ENCODE peak calls at places on chromosomes 7 and 10, in eight cellular contexts. Q is stimulated activated naive B cell treated with anti-CD40 and anti-IgM and Interleukin-4, amounts not matched to agents 10 μg/mL and 1 μg/mL and 100 μg/mL, for 72 hours; P is GDM1; L is NCI-H2081; H is stimulated activated CD4-positive, alpha-beta T cell treated with anti-CD3 and anti-CD28 coated beads, TNF-alpha, amount 100 ng/mL, for 4 hours; Z is EL; X is LNCaP clone FGC; T is ELF-1. F is an unnamed sample.

GRCh38 chr10:93907049-93907448 is 13.3 kb downstream of the SLC35G1 start:
- DNase-seq in X (no peak), Q (no peak), Z (no peak), T (no peak), L (no peak), H (no peak), P (no peak), F (no peak)

GRCh38 chr7:77326131-77326530 is 90.0 kb downstream of the GSAP start:
- DNase-seq in P (no peak), L (no peak), Z (no peak), Q (no peak), H (no peak), X (no peak), T (no peak), F (no peak)

GRCh38 chr10:24645784-24646183 is 77.9 kb downstream of the ARHGAP21 start:
- DNase-seq in Q (no peak), P (no peak), X (no peak), L (no peak), T (no peak), Z (peak), H (no peak), F (no peak)

GRCh38 chr7:155306677-155307470 is 9.2 kb downstream of the INSIG1 start:
- DNase-seq in T (no peak), X (no peak), L (no peak), P (no peak), H (no peak), Q (peak), Z (no peak), F (no peak)

GRCh38 chr10:126070815-126071214 is 174.5 kb downstream of the FANK1 start:
- DNase-seq in L (no peak), X (no peak), P (no peak), H (no peak), Q (no peak), T (no peak), Z (no peak), F (no peak)

GRCh38 chr7:157439149-157439548 is 102.3 kb downstream of the DNAJB6 start:
- DNase-seq in Z (no peak), H (no peak), L (no peak), T (no peak), P (no peak), X (no peak), Q (no peak), F (no peak)

GRCh38 chr7:20858913-20859312 is 72.2 kb upstream of the SP8 start:
- DNase-seq in H (no peak), L (no peak), T (no peak), Z (no peak), P (no peak), Q (no peak), X (peak), F (no peak)

GRCh38 chr10:44860811-44861751 is 50.1 kb upstream of the TMEM72 start:
- DNase-seq in X (no peak), Q (no peak), Z (peak), H (no peak), T (peak), P (no peak), L (no peak), F (no peak)

GRCh38 chr7:111374027-111374426 is 188.3 kb downstream of the IMMP2L start:
- DNase-seq in Q (no peak), L (no peak), T (no peak), X (no peak), H (no peak), Z (no peak), P (no peak), F (no peak)

GRCh38 chr7:16668049-16668858 is 22.3 kb downstream of the BZW2 start:
- DNase-seq in P (no peak), Q (no peak), H (no peak), Z (peak), X (peak), L (no peak), T (peak), F (no peak)

GRCh38 chr10:43844236-43844635 is 195.6 kb upstream of the ZNF32 start:
- DNase-seq in Q (no peak), H (no peak), P (no peak), L (no peak), T (no peak), X (no peak), Z (peak), F (no peak)

GRCh38 chr7:748446-748845 is 21.4 kb upstream of the PRKAR1B start:
- DNase-seq in X (no peak), T (no peak), P (no peak), L (no peak), Z (no peak), Q (no peak), H (no peak), F (no peak)

GRCh38 chr10:92279297-92279696 is 11.6 kb downstream of the CPEB3 start:
- DNase-seq in P (no peak), Q (no peak), L (no peak), X (no peak), Z (no peak), H (no peak), T (no peak), F (no peak)

GRCh38 chr10:5545778-5546710 is 21.3 kb downstream of the CALML3 start:
- DNase-seq in L (no peak), Q (no peak), H (no peak), Z (peak), T (peak), P (no peak), X (no peak), F (no peak)

GRCh38 chr7:33901847-33902246 is 3.5 kb upstream of the BMPER start:
- DNase-seq in Z (no peak), X (no peak), T (peak), L (no peak), P (no peak), H (no peak), Q (no peak), F (no peak)

GRCh38 chr7:67823345-67823744 is 826.7 kb downstream of the TYW1 start:
- DNase-seq in L (no peak), Q (no peak), T (no peak), H (no peak), X (peak), Z (no peak), P (no peak), F (no peak)